ENCODE peak calls at places on chromosome 16, in nine cellular contexts. J is A549; W is mesothelial cell of epicardium; D is prostate gland; R is AG04449; V is lower leg skin; I is fibroblast of lung; T is AG09309; P is CD4-positive, alpha-beta T cell. K is an unnamed sample.

GRCh38 chr16:72501739-72502653 is 330.0 kb upstream of the PMFBP1 start:
- DNase-seq in I (peak), T (peak), R (peak), V (no peak), P (peak), J (peak), D (peak), W (peak), K (peak)

GRCh38 chr16:47058295-47059086 is 85.0 kb upstream of the DNAJA2 start:
- DNase-seq in T (no peak), W (no peak), I (no peak), V (peak), J (no peak), D (peak), P (no peak), R (no peak), K (no peak)

GRCh38 chr16:67504190-67505021 is 21.1 kb upstream of the AGRP start:
- DNase-seq in D (no peak), V (peak), P (peak), J (peak), R (no peak), T (no peak), W (no peak), I (no peak), K (no peak)

GRCh38 chr16:75254359-75254837 is 3.0 kb upstream of the BCAR1 start:
- DNase-seq in W (no peak), R (no peak), D (no peak), V (peak), T (peak), I (peak), J (peak), P (no peak), K (no peak)

GRCh38 chr16:83705856-83706255 is 101.9 kb upstream of the HSBP1 start:
- DNase-seq in R (no peak), I (no peak), W (no peak), P (no peak), V (no peak), T (no peak), D (no peak), J (no peak), K (no peak)

GRCh38 chr16:74485916-74486315 is 64.6 kb upstream of the CLEC18B start:
- DNase-seq in P (no peak), T (no peak), V (no peak), W (no peak), J (no peak), R (no peak), D (peak), I (no peak), K (no peak)

GRCh38 chr16:19499006-19499405 is 22.9 kb downstream of the GDE1 start:
- DNase-seq in T (no peak), I (no peak), J (no peak), W (no peak), V (peak), P (no peak), D (no peak), R (no peak), K (no peak)

GRCh38 chr16:519841-520687 is 7.4 kb upstream of the CAPN15 start:
- DNase-seq in W (no peak), J (no peak), V (no peak), I (no peak), R (no peak), T (no peak), P (no peak), D (no peak), K (no peak)

GRCh38 chr16:87724490-87725291 is 41.1 kb downstream of the KLHDC4 start:
- DNase-seq in T (no peak), W (no peak), D (no peak), J (no peak), V (no peak), R (no peak), I (no peak), P (no peak), K (no peak)

GRCh38 chr16:56547120-56547948 is 17.5 kb upstream of the MT4 start:
- DNase-seq in P (no peak), R (peak), I (peak), T (peak), V (no peak), J (no peak), W (no peak), D (peak), K (no peak)

GRCh38 chr16:84286568-84287220 is 8.0 kb upstream of the WFDC1 start:
- DNase-seq in W (no peak), T (no peak), R (no peak), P (no peak), J (no peak), V (no peak), I (peak), D (no peak), K (no peak)

GRCh38 chr16:62549875-62550274 is 513.6 kb upstream of the CDH8 start:
- DNase-seq in V (no peak), I (no peak), W (no peak), J (no peak), D (no peak), T (no peak), P (no peak), R (no peak), K (no peak)

GRCh38 chr16:54096607-54097006 is 190.0 kb downstream of the IRX3 start:
- DNase-seq in T (no peak), J (no peak), D (no peak), W (no peak), V (no peak), R (no peak), I (no peak), P (no peak), K (no peak)

GRCh38 chr16:54097774-54098173 is 188.8 kb downstream of the IRX3 start:
- DNase-seq in P (no peak), J (no peak), D (no peak), T (no peak), R (no peak), W (no peak), I (no peak), V (no peak), K (no peak)

GRCh38 chr16:54099627-54100026 is 187.0 kb downstream of the IRX3 start:
- DNase-seq in V (no peak), J (no peak), T (no peak), R (no peak), D (no peak), I (no peak), W (no peak), P (no peak), K (no peak)

GRCh38 chr16:54094641-54095040 is 191.9 kb downstream of the IRX3 start:
- DNase-seq in T (no peak), P (no peak), V (no peak), I (no peak), W (no peak), D (no peak), J (no peak), R (no peak), K (no peak)

GRCh38 chr16:54098247-54098646 is 188.3 kb downstream of the IRX3 start:
- DNase-seq in W (no peak), T (no peak), P (no peak), J (no peak), V (no peak), D (no peak), R (no peak), I (no peak), K (no peak)
- TF ChIP-seq CTCF in W (no peak), T (no peak), P (no peak), J (no peak), V (no peak), D (no peak), R (no peak), I (no peak), K (no peak)

GRCh38 chr16:48682971-48683370 is 73.0 kb upstream of the N4BP1 start:
- DNase-seq in D (no peak), R (no peak), J (no peak), P (no peak), W (no peak), T (no peak), V (no peak), I (no peak), K (no peak)

GRCh38 chr16:48684148-48684547 is 74.2 kb upstream of the N4BP1 start:
- DNase-seq in P (no peak), W (no peak), T (no peak), R (no peak), I (no peak), D (no peak), J (no peak), V (no peak), K (no peak)

GRCh38 chr16:48676836-48677235 is 66.9 kb upstream of the N4BP1 start:
- DNase-seq in I (peak), J (no peak), W (no peak), T (no peak), D (no peak), R (no peak), P (no peak), V (no peak), K (no peak)

DNA sequence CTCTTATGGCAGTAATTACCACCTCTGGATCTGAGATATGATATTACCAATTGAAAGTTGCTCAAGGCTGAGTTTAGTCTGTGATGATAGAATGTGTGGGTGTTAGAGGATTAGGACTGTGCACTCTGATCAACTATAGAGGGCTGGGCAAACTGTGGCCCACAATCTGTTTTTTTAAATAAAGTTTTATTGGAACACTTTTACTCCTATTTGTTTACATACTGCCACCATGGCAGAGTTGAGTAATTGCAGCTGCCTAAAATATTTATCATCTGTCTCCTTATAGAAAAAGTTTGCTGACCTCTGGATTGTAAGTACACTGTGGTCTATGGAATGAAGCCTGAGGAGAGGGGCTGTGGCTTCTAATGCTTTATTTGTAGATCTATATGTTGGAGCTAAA is 71.5 kb upstream of the N4BP1 start:
- DNase-seq in I (no peak), R (no peak), D (no peak), V (no peak), P (no peak), T (no peak), J (no peak), W (no peak), K (no peak)
- TF ChIP-seq CTCF in I (no peak), R (no peak), D (no peak), V (no peak), P (no peak), T (no peak), J (no peak), W (peak), K (no peak)

GRCh38 chr16:13453325-13453724 is 466.6 kb upstream of the ERCC4 start:
- DNase-seq in T (no peak), R (no peak), V (no peak), W (no peak), J (no peak), D (no peak), P (no peak), I (no peak), K (no peak)

GRCh38 chr16:13448346-13448745 is 471.6 kb upstream of the ERCC4 start:
- DNase-seq in T (no peak), V (no peak), I (no peak), W (no peak), D (no peak), J (no peak), R (no peak), P (no peak), K (no peak)

DNA sequence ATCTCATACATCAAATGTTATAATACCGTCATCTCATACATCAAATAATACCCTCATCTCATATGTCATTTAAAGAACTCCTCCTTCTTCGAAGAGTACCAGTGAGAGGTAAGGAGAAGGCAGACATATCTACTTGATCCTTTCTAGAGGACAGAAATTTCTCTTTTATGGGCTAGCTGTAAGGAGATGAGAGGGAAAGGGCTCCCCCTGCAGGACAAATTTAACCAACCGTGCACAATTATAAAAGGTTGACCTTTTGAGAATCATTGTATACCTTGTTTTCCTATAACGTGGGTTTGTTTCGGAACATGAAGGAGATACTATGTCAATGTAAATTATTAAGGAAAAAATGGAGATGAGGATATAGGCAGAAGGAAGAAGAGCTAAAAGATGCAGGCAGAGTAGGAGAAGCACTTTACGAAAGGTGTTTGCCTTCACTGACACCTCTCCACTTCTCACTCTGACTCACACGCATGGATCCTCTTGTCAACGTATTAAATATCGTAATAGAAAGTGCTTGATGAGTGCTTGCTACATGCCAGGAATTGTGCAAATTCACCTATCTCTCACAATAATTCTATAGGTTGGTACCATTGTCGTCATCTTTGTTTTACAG is 465.9 kb upstream of the ERCC4 start:
- DNase-seq in I (no peak), P (no peak), T (no peak), D (peak), R (no peak), V (no peak), W (no peak), J (peak), K (no peak)
- TF ChIP-seq CTCF in I (no peak), P (peak), T (peak), D (no peak), R (peak), V (no peak), W (peak), J (peak), K (no peak)

DNA sequence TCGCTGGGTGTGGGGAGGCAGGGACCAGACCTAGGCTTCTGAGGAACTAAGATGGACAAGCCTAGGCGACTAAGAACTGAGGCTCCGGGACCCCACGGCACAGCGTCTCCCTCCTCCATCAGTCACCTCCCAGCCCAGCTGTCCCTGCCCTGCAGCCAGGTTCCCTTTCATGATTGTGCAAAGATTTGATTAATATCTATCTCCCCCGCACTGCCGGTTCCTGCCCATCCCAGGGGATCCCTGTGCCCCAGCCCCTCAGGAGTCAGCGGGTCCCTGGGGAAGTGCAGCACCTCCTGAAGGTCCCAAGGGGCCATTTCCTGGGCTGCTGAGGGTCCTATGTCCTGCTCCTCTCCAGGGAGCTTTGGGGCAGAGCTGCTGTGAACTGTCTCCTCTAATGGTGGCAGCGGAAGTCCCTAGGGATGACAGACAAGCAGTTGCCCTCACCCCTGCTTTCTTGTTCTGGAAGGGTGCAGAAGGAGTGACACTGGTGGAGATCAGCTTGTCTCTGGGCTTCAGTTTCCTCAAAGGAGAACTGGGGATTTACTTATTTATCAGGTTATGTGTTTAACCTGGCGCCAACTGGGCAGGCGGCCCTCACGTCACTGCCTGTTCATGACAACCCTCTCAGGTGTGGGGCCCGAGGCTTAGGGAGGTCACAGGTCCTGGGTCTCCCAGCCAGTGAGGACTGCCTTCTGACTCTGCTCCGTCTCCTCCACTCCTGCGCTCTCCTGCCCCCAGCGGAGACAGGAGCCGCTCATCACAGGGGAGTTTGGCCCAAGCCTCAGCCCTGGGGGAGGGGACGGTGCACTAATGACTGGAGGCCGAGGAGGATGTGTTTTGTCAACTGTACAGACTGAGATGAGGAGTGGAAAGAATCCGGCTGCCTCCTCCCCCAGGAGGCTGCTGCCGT is 1.9 kb upstream of the C16orf74 start:
- DNase-seq in W (peak), R (no peak), D (peak), J (no peak), T (no peak), P (no peak), V (no peak), I (peak), K (peak)
- TF ChIP-seq CTCF in W (no peak), R (peak), D (no peak), J (no peak), T (peak), P (no peak), V (no peak), I (no peak), K (no peak)

GRCh38 chr16:78732693-78733092 is 633.2 kb downstream of the WWOX start:
- DNase-seq in T (no peak), D (no peak), P (no peak), J (no peak), I (no peak), V (no peak), W (no peak), R (no peak), K (no peak)

GRCh38 chr16:78731785-78732184 is 632.3 kb downstream of the WWOX start:
- DNase-seq in V (no peak), D (no peak), R (no peak), P (no peak), W (no peak), T (no peak), J (no peak), I (no peak), K (no peak)

GRCh38 chr16:78729687-78730086 is 630.2 kb downstream of the WWOX start:
- DNase-seq in V (no peak), J (no peak), T (no peak), P (no peak), D (no peak), R (no peak), I (peak), W (no peak), K (no peak)

DNA sequence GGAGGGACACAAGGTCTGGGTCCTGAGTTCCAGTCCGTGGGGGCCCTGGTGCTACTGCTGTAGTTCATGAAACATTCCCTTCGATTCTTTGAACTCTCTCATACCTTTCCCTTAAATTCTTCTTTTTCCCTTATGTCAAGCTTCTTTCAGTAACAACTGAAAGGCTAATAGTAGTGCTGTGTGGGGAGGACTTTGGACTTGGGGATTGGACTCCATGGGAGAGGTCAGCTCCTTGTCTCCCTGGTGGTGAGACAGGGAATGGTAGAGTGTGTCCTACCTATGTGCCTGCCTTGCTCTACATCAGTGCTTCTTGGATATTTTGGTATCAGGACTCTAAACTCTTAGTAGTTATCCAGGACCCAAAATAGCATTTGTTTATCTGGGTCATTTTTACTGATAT is 628.1 kb downstream of the WWOX start:
- DNase-seq in J (no peak), D (no peak), R (no peak), V (no peak), W (no peak), T (no peak), P (no peak), I (no peak), K (no peak)
- TF ChIP-seq CTCF in J (no peak), D (no peak), R (no peak), V (no peak), W (no peak), T (no peak), P (no peak), I (no peak), K (no peak)

DNA sequence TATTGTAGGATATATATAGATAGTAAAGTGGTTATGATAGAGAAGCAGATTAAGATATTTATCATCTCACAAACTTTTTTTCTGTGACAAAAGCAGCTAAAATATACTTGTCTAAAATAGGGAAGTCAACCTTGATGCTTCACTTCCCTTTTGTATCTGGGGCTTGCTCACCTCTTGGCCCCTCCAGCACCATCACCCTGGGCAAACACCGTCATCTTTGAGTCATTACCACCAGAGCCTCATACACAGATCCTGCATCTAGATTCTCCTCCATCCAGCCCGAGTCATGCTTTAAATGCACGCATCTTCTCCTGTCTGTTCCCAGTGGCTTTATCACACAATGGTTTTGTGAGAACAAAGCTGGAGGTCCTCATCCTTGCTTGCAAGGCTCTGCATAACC is 1062.7 kb upstream of the EEF2KMT start:
- DNase-seq in D (no peak), J (no peak), W (no peak), V (no peak), I (no peak), P (no peak), T (no peak), R (no peak), K (no peak)
- TF ChIP-seq CTCF in D (no peak), J (no peak), W (no peak), V (no peak), I (no peak), P (no peak), T (no peak), R (no peak), K (no peak)